ENCODE peak calls at places on chromosome 5, in four cellular contexts. O, Q, Z and X are unnamed samples.

GRCh38 chr5:32297181-32298055 is 15.3 kb downstream of the MTMR12 start:
- DNase-seq in Z (no peak), O (no peak), Q (no peak), X (no peak)

GRCh38 chr5:73132759-73133158 is 12.4 kb downstream of the TMEM171 start:
- DNase-seq in Q (no peak), Z (no peak), O (no peak), X (no peak)

GRCh38 chr5:141814064-141814982 is 63.9 kb downstream of the PCDH1 start:
- DNase-seq in O (peak; percentile 90), Q (peak; percentile 86), Z (peak; percentile 34), X (peak; percentile 87)

GRCh38 chr5:150441813-150442698 is 7.5 kb downstream of the RPS14 start:
- DNase-seq in O (no peak), Z (no peak), Q (no peak), X (no peak)

GRCh38 chr5:96968074-96968473 is 32.2 kb downstream of the LNPEP start:
- DNase-seq in O (no peak), Z (peak; percentile 29), Q (no peak), X (no peak)

GRCh38 chr5:35198096-35198495 is 32.2 kb downstream of the PRLR start:
- DNase-seq in O (no peak), Q (no peak), Z (peak; percentile 24), X (peak; percentile 9)

GRCh38 chr5:40736103-40736875 is 19.5 kb downstream of the TTC33 start:
- DNase-seq in Q (peak; percentile 63), Z (peak; percentile 48), O (no peak), X (peak; percentile 32)

GRCh38 chr5:149966901-149967419 is 6.4 kb downstream of the SLC26A2 start:
- DNase-seq in O (no peak), Z (no peak), Q (no peak), X (no peak)

GRCh38 chr5:120765189-120765588 is 301.1 kb downstream of the PRR16 start:
- DNase-seq in Q (no peak), O (no peak), Z (no peak), X (no peak)

GRCh38 chr5:119578937-119579336 is 50.4 kb upstream of the FAM170A start:
- DNase-seq in O (peak; percentile 34), Q (peak; percentile 50), Z (peak; percentile 63), X (no peak)

GRCh38 chr5:131747180-131748105 is 49.4 kb downstream of the FNIP1 start:
- DNase-seq in Q (peak; percentile 68), O (no peak), Z (no peak), X (no peak)

GRCh38 chr5:57216714-57217113 is 42.9 kb downstream of the GPBP1 start:
- DNase-seq in Z (no peak), Q (no peak), O (no peak), X (no peak)

GRCh38 chr5:150401076-150401375 is 11.7 kb downstream of the CD74 start:
- DNase-seq in Z (no peak), O (no peak), Q (no peak), X (peak; percentile 54)

GRCh38 chr5:79975422-79975821 is 15.6 kb downstream of the MTX3 start:
- DNase-seq in O (no peak), Q (no peak), Z (no peak), X (no peak)

GRCh38 chr5:157455057-157455456 is 5.0 kb upstream of the NIPAL4 start:
- DNase-seq in Z (no peak), O (no peak), Q (no peak), X (no peak)

GRCh38 chr5:59660737-59661136 is 232.8 kb downstream of the PDE4D start:
- DNase-seq in O (no peak), Q (no peak), Z (no peak), X (peak; percentile 21)

GRCh38 chr5:178145965-178146820 is 7.5 kb downstream of the NHP2 start:
- DNase-seq in Q (peak; percentile 64), O (peak; percentile 92), Z (peak; percentile 66), X (peak; percentile 81)

GRCh38 chr5:96876292-96876850 is at the start of gene ERAP2:
- DNase-seq in Q (peak; percentile 21), Z (peak; percentile 25), O (no peak), X (no peak)

GRCh38 chr5:33938507-33938796 is 2.3 kb downstream of the RXFP3 start:
- DNase-seq in Z (no peak), Q (no peak), O (no peak), X (no peak)

GRCh38 chr5:43639566-43639965 is 36.6 kb downstream of the NNT start:
- DNase-seq in O (no peak), Z (no peak), Q (no peak), X (no peak)

GRCh38 chr5:115351356-115352195 is 55.1 kb upstream of the CCDC112 start:
- DNase-seq in Q (no peak), O (no peak), Z (no peak), X (no peak)

GRCh38 chr5:144453753-144454152 is 283.1 kb downstream of the KCTD16 start:
- DNase-seq in O (no peak), Q (no peak), Z (no peak), X (no peak)

GRCh38 chr5:103894882-103895281 is 332.3 kb upstream of the NUDT12 start:
- DNase-seq in Z (no peak), Q (no peak), O (peak; percentile 26), X (peak; percentile 27)

GRCh38 chr5:108420182-108420581 is 38.3 kb upstream of the FBXL17 start:
- DNase-seq in O (no peak), Q (no peak), Z (no peak), X (no peak)

GRCh38 chr5:59656351-59657254 is 236.9 kb downstream of the PDE4D start:
- DNase-seq in Z (no peak), O (no peak), Q (no peak), X (no peak)

GRCh38 chr5:149313151-149313841 is 32.0 kb upstream of the GRPEL2 start:
- DNase-seq in O (no peak), Q (no peak), Z (no peak), X (no peak)

GRCh38 chr5:28542968-28543367 is 1504.6 kb upstream of the CDH9 start:
- DNase-seq in Z (no peak), O (no peak), Q (no peak), X (no peak)

GRCh38 chr5:77563475-77563874 is 71.4 kb upstream of the WDR41 start:
- DNase-seq in O (no peak), Z (no peak), Q (no peak), X (no peak)

GRCh38 chr5:125190232-125191051 is 444.0 kb upstream of the ZNF608 start:
- DNase-seq in Q (no peak), Z (no peak), O (no peak), X (peak; percentile 40)

GRCh38 chr5:74517700-74518099 is 122.8 kb downstream of the ENC1 start:
- DNase-seq in O (no peak), Z (no peak), Q (no peak), X (no peak)
- TF ChIP-seq FOXJ3 in O (no peak), Z (no peak), Q (no peak), X (no peak)

GRCh38 chr5:180112101-180112861 is 40.7 kb upstream of the RNF130 start:
- DNase-seq in Z (no peak), O (no peak), Q (no peak), X (peak; percentile 7)
- TF ChIP-seq FOXJ3 in Z (no peak), O (no peak), Q (no peak), X (no peak)

DNA sequence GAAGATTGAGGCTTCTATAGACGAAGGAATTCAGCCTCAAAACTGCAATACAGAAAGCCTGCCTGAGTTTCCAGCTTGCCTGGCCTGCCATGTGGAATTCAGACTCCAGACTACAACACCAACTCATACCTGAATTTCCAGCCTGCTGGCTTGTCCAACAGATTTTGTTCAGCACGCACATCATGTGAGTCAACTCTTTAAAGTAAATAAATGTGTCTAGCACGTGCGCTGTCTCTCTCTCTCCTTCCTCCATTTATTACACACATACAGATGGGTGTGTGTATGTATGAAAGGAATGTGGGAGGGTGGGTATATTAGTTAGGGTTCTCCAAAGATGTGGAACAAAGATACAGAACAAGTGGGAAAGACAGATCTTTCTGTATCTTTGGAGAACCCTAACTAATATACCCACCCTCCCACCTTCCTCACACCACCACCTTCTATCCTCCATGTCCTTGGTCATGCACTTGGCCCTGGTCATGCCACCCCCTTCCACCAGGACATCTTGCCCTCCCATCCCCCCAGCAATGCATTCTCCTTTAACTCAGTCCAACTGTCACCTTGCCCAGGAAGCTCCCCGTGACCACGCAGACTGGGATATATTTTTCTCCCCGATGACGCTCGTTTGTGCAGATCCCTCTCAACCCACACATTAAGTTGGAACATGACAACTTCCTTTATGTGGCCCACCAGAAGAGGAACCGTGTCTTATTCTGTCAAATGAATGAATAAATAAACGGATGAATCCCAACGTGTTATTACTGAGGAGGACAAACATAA is 82.5 kb upstream of the TAS2R1 start:
- DNase-seq in Q (no peak), Z (no peak), O (no peak), X (no peak)
- TF ChIP-seq FOXJ3 in Q (no peak), Z (no peak), O (no peak), X (no peak)

DNA sequence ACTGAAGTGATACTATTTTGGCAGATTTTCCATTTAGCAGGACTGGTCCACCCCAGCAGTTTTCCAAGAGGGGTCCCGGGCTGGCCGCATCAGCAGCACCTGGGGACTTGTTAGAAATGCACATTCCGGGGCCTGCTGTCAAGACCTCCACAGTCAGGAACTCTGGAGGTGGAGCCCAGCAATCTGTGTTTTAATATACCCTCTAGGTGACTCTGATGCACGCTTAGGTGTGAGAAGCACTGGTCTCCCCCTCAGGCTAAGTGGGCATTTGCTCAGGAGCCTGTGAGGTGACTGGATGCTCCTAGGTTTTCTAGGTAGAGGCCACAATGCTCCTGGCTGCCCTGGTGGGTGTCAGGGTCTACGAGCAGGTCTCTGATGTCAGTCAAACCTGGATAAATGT is 81.7 kb downstream of the DCP2 start:
- DNase-seq in O (no peak), Z (no peak), Q (no peak), X (no peak)
- TF ChIP-seq FOXJ3 in O (no peak), Z (no peak), Q (no peak), X (no peak)